ENCODE peak calls at places on chromosome 4, in seven cellular contexts. One of them, this sample, is unnamed.

GRCh38 chr4:20552004-20552403 is 148.3 kb upstream of the PACRGL start:
- DNase-seq in activated T-cell treated with anti-CD3 and anti-CD28 coated beads for 4 hours: no peak
- DNase-seq in GM12878: no peak
- DNase-seq in OCI-LY7: no peak
- DNase-seq in DMS153: no peak
- DNase-seq in heart left ventricle: no peak
- DNase-seq in glutamatergic neuron: no peak
- DNase-seq in this sample: no peak

GRCh38 chr4:21385706-21386105 is 562.9 kb downstream of the KCNIP4 start:
- DNase-seq in glutamatergic neuron: no peak
- DNase-seq in GM12878: no peak
- DNase-seq in DMS153: no peak
- DNase-seq in OCI-LY7: no peak
- DNase-seq in heart left ventricle: no peak
- DNase-seq in activated T-cell treated with anti-CD3 and anti-CD28 coated beads for 4 hours: no peak
- DNase-seq in this sample: no peak

GRCh38 chr4:93199492-93199891 is 629.1 kb upstream of the ATOH1 start:
- DNase-seq in glutamatergic neuron: no peak
- DNase-seq in DMS153: peak
- DNase-seq in GM12878: no peak
- DNase-seq in OCI-LY7: peak
- DNase-seq in activated T-cell treated with anti-CD3 and anti-CD28 coated beads for 4 hours: no peak
- DNase-seq in heart left ventricle: no peak
- DNase-seq in this sample: no peak

GRCh38 chr4:100290585-100290984 is 100.3 kb upstream of the DDIT4L start:
- DNase-seq in heart left ventricle: no peak
- DNase-seq in OCI-LY7: no peak
- DNase-seq in activated T-cell treated with anti-CD3 and anti-CD28 coated beads for 4 hours: no peak
- DNase-seq in glutamatergic neuron: no peak
- DNase-seq in DMS153: no peak
- DNase-seq in GM12878: no peak
- DNase-seq in this sample: no peak

GRCh38 chr4:8910100-8910821 is 38.6 kb upstream of the HMX1 start:
- DNase-seq in heart left ventricle: no peak
- DNase-seq in OCI-LY7: no peak
- DNase-seq in DMS153: no peak
- DNase-seq in activated T-cell treated with anti-CD3 and anti-CD28 coated beads for 4 hours: no peak
- DNase-seq in glutamatergic neuron: no peak
- DNase-seq in GM12878: no peak
- DNase-seq in this sample: peak

GRCh38 chr4:6087669-6088068 is 69.4 kb upstream of the C4orf50 start:
- DNase-seq in GM12878: no peak
- DNase-seq in DMS153: peak
- DNase-seq in activated T-cell treated with anti-CD3 and anti-CD28 coated beads for 4 hours: no peak
- DNase-seq in glutamatergic neuron: peak
- DNase-seq in heart left ventricle: peak
- DNase-seq in OCI-LY7: peak
- DNase-seq in this sample: no peak

GRCh38 chr4:122662701-122663100 is 41.8 kb upstream of the IL21 start:
- DNase-seq in glutamatergic neuron: no peak
- DNase-seq in DMS153: no peak
- DNase-seq in GM12878: no peak
- DNase-seq in activated T-cell treated with anti-CD3 and anti-CD28 coated beads for 4 hours: no peak
- DNase-seq in OCI-LY7: no peak
- DNase-seq in heart left ventricle: no peak
- DNase-seq in this sample: no peak

GRCh38 chr4:134518574-134519217 is 317.1 kb upstream of the PABPC4L start:
- DNase-seq in GM12878: no peak
- DNase-seq in glutamatergic neuron: no peak
- DNase-seq in DMS153: no peak
- DNase-seq in OCI-LY7: no peak
- DNase-seq in activated T-cell treated with anti-CD3 and anti-CD28 coated beads for 4 hours: no peak
- DNase-seq in heart left ventricle: no peak
- DNase-seq in this sample: no peak

GRCh38 chr4:186366326-186366725 is 100.3 kb downstream of the F11 start:
- DNase-seq in glutamatergic neuron: no peak
- DNase-seq in OCI-LY7: no peak
- DNase-seq in DMS153: no peak
- DNase-seq in activated T-cell treated with anti-CD3 and anti-CD28 coated beads for 4 hours: no peak
- DNase-seq in GM12878: no peak
- DNase-seq in heart left ventricle: no peak
- DNase-seq in this sample: no peak

GRCh38 chr4:8259743-8260430 is 9.7 kb upstream of the HTRA3 start:
- DNase-seq in DMS153: no peak
- DNase-seq in heart left ventricle: no peak
- DNase-seq in GM12878: no peak
- DNase-seq in activated T-cell treated with anti-CD3 and anti-CD28 coated beads for 4 hours: no peak
- DNase-seq in glutamatergic neuron: no peak
- DNase-seq in OCI-LY7: no peak
- DNase-seq in this sample: no peak

GRCh38 chr4:16897991-16898827 is at the start of gene LDB2:
- DNase-seq in DMS153: no peak
- DNase-seq in OCI-LY7: no peak
- DNase-seq in GM12878: no peak
- DNase-seq in activated T-cell treated with anti-CD3 and anti-CD28 coated beads for 4 hours: no peak
- DNase-seq in glutamatergic neuron: peak
- DNase-seq in heart left ventricle: peak
- DNase-seq in this sample: peak

GRCh38 chr4:99847362-99847976 is 30.8 kb downstream of the DAPP1 start:
- DNase-seq in heart left ventricle: no peak
- DNase-seq in glutamatergic neuron: no peak
- DNase-seq in activated T-cell treated with anti-CD3 and anti-CD28 coated beads for 4 hours: no peak
- DNase-seq in DMS153: no peak
- DNase-seq in GM12878: peak
- DNase-seq in OCI-LY7: peak
- DNase-seq in this sample: no peak

GRCh38 chr4:832108-832507 is 6.2 kb upstream of the CPLX1 start:
- DNase-seq in OCI-LY7: no peak
- DNase-seq in glutamatergic neuron: no peak
- DNase-seq in activated T-cell treated with anti-CD3 and anti-CD28 coated beads for 4 hours: no peak
- DNase-seq in DMS153: no peak
- DNase-seq in GM12878: no peak
- DNase-seq in heart left ventricle: no peak
- DNase-seq in this sample: no peak

GRCh38 chr4:15913631-15913970 is 24.9 kb downstream of the FGFBP1 start:
- DNase-seq in GM12878: no peak
- DNase-seq in DMS153: no peak
- DNase-seq in glutamatergic neuron: no peak
- DNase-seq in heart left ventricle: no peak
- DNase-seq in activated T-cell treated with anti-CD3 and anti-CD28 coated beads for 4 hours: no peak
- DNase-seq in OCI-LY7: no peak
- DNase-seq in this sample: no peak

GRCh38 chr4:68369474-68369805 is 19.6 kb upstream of the YTHDC1 start:
- DNase-seq in glutamatergic neuron: no peak
- DNase-seq in activated T-cell treated with anti-CD3 and anti-CD28 coated beads for 4 hours: no peak
- DNase-seq in DMS153: no peak
- DNase-seq in GM12878: no peak
- DNase-seq in OCI-LY7: no peak
- DNase-seq in heart left ventricle: no peak
- DNase-seq in this sample: no peak

GRCh38 chr4:7156273-7157139 is 35.8 kb upstream of the SORCS2 start:
- DNase-seq in DMS153: no peak
- DNase-seq in OCI-LY7: no peak
- DNase-seq in heart left ventricle: peak
- DNase-seq in activated T-cell treated with anti-CD3 and anti-CD28 coated beads for 4 hours: no peak
- DNase-seq in glutamatergic neuron: peak
- DNase-seq in GM12878: no peak
- DNase-seq in this sample: peak

GRCh38 chr4:97349468-97350186 is 793.6 kb downstream of the STPG2 start:
- DNase-seq in DMS153: no peak
- DNase-seq in activated T-cell treated with anti-CD3 and anti-CD28 coated beads for 4 hours: no peak
- DNase-seq in glutamatergic neuron: no peak
- DNase-seq in OCI-LY7: no peak
- DNase-seq in GM12878: no peak
- DNase-seq in heart left ventricle: no peak
- DNase-seq in this sample: no peak

GRCh38 chr4:11197942-11198341 is 230.8 kb downstream of the HS3ST1 start:
- DNase-seq in heart left ventricle: no peak
- DNase-seq in OCI-LY7: no peak
- DNase-seq in GM12878: no peak
- DNase-seq in glutamatergic neuron: no peak
- DNase-seq in DMS153: no peak
- DNase-seq in activated T-cell treated with anti-CD3 and anti-CD28 coated beads for 4 hours: no peak
- DNase-seq in this sample: no peak

GRCh38 chr4:3413675-3414420 is 27.9 kb upstream of the HGFAC start:
- DNase-seq in DMS153: no peak
- DNase-seq in glutamatergic neuron: peak
- DNase-seq in activated T-cell treated with anti-CD3 and anti-CD28 coated beads for 4 hours: no peak
- DNase-seq in GM12878: no peak
- DNase-seq in heart left ventricle: peak
- DNase-seq in OCI-LY7: no peak
- DNase-seq in this sample: peak

GRCh38 chr4:1207157-1207470 is 34.7 kb upstream of the SPON2 start:
- DNase-seq in glutamatergic neuron: peak
- DNase-seq in DMS153: no peak
- DNase-seq in activated T-cell treated with anti-CD3 and anti-CD28 coated beads for 4 hours: no peak
- DNase-seq in heart left ventricle: peak
- DNase-seq in GM12878: no peak
- DNase-seq in OCI-LY7: no peak
- DNase-seq in this sample: peak

GRCh38 chr4:1052231-1052671 is 40.8 kb downstream of the FGFRL1 start:
- DNase-seq in OCI-LY7: no peak
- DNase-seq in glutamatergic neuron: no peak
- DNase-seq in heart left ventricle: no peak
- DNase-seq in DMS153: no peak
- DNase-seq in activated T-cell treated with anti-CD3 and anti-CD28 coated beads for 4 hours: no peak
- DNase-seq in GM12878: no peak
- DNase-seq in this sample: peak

GRCh38 chr4:189162073-189162789 is 778.4 kb upstream of the FRG1 start:
- DNase-seq in OCI-LY7: no peak
- DNase-seq in heart left ventricle: no peak
- DNase-seq in activated T-cell treated with anti-CD3 and anti-CD28 coated beads for 4 hours: no peak
- DNase-seq in GM12878: no peak
- DNase-seq in glutamatergic neuron: no peak
- DNase-seq in DMS153: no peak
- DNase-seq in this sample: no peak

GRCh38 chr4:46933686-46934085 is 24.6 kb upstream of the COX7B2 start:
- DNase-seq in heart left ventricle: no peak
- DNase-seq in DMS153: no peak
- DNase-seq in glutamatergic neuron: no peak
- DNase-seq in activated T-cell treated with anti-CD3 and anti-CD28 coated beads for 4 hours: no peak
- DNase-seq in OCI-LY7: no peak
- DNase-seq in GM12878: no peak
- DNase-seq in this sample: no peak

GRCh38 chr4:177271091-177271490 is 38.6 kb upstream of the NEIL3 start:
- DNase-seq in OCI-LY7: no peak
- DNase-seq in GM12878: no peak
- DNase-seq in heart left ventricle: no peak
- DNase-seq in glutamatergic neuron: no peak
- DNase-seq in activated T-cell treated with anti-CD3 and anti-CD28 coated beads for 4 hours: no peak
- DNase-seq in DMS153: no peak
- DNase-seq in this sample: no peak

GRCh38 chr4:114015444-114015899 is 36.0 kb upstream of the ARSJ start:
- DNase-seq in activated T-cell treated with anti-CD3 and anti-CD28 coated beads for 4 hours: no peak
- DNase-seq in glutamatergic neuron: no peak
- DNase-seq in DMS153: peak
- DNase-seq in OCI-LY7: no peak
- DNase-seq in heart left ventricle: no peak
- DNase-seq in GM12878: no peak
- DNase-seq in this sample: no peak

GRCh38 chr4:7708981-7709380 is 230.7 kb downstream of the AFAP1 start:
- DNase-seq in glutamatergic neuron: no peak
- DNase-seq in heart left ventricle: no peak
- DNase-seq in DMS153: no peak
- DNase-seq in GM12878: no peak
- DNase-seq in OCI-LY7: no peak
- DNase-seq in activated T-cell treated with anti-CD3 and anti-CD28 coated beads for 4 hours: no peak
- DNase-seq in this sample: no peak

GRCh38 chr4:69054578-69055200 is 41.6 kb upstream of the UGT2B7 start:
- DNase-seq in GM12878: no peak
- DNase-seq in heart left ventricle: no peak
- DNase-seq in activated T-cell treated with anti-CD3 and anti-CD28 coated beads for 4 hours: no peak
- DNase-seq in glutamatergic neuron: no peak
- DNase-seq in OCI-LY7: no peak
- DNase-seq in DMS153: no peak
- DNase-seq in this sample: no peak

GRCh38 chr4:134126161-134126560 is 75.4 kb downstream of the PABPC4L start:
- DNase-seq in glutamatergic neuron: no peak
- DNase-seq in DMS153: no peak
- DNase-seq in heart left ventricle: no peak
- DNase-seq in GM12878: no peak
- DNase-seq in activated T-cell treated with anti-CD3 and anti-CD28 coated beads for 4 hours: no peak
- DNase-seq in OCI-LY7: no peak
- DNase-seq in this sample: no peak

This sample was measured in sciatic nerve.